ENCODE peak calls at places on chromosomes 3 and 15, in six cellular contexts. C, M, I, B, G and Z are unnamed samples.
A peak's percentile ranks its signal among the peaks of the same experiment; 100 is the strongest.

GRCh38 chr15:58473720-58474119 is 41.9 kb downstream of the LIPC start:
- DNase-seq in C (peak; percentile 85), B (no peak), I (no peak), G (no peak), M (peak; percentile 88), Z (no peak)

GRCh38 chr15:94582368-94582767 is 351.0 kb downstream of the MCTP2 start:
- DNase-seq in C (peak; percentile 21), G (no peak), M (peak; percentile 48), B (no peak), I (no peak), Z (no peak)

GRCh38 chr15:51647128-51647562 is 24.6 kb upstream of the DMXL2 start:
- DNase-seq in C (peak; percentile 71), B (no peak), I (no peak), G (peak; percentile 24), M (peak; percentile 76), Z (peak; percentile 35)

GRCh38 chr3:42658771-42659390 is 5.4 kb downstream of the ZBTB47 start:
- DNase-seq in G (no peak), C (no peak), B (no peak), I (no peak), M (no peak), Z (no peak)

GRCh38 chr15:98655732-98656131 is 7.4 kb downstream of the IGF1R start:
- DNase-seq in C (no peak), M (no peak), G (no peak), I (no peak), B (no peak), Z (no peak)

GRCh38 chr3:179263134-179263533 is 12.2 kb upstream of the KCNMB3 start:
- DNase-seq in B (no peak), I (no peak), M (no peak), G (no peak), C (no peak), Z (no peak)

GRCh38 chr15:32828507-32829186 is 110.8 kb downstream of the GREM1 start:
- DNase-seq in C (peak; percentile 51), G (no peak), I (no peak), B (no peak), M (peak; percentile 45), Z (peak; percentile 30)

GRCh38 chr3:131694351-131694750 is 191.6 kb upstream of the MRPL3 start:
- DNase-seq in C (no peak), M (no peak), G (no peak), I (no peak), B (no peak), Z (no peak)

GRCh38 chr3:22569570-22569969 is 633.6 kb upstream of the UBE2E2 start:
- DNase-seq in G (no peak), I (no peak), C (no peak), B (no peak), M (peak; percentile 13), Z (no peak)

GRCh38 chr15:100123611-100124010 is 218.2 kb downstream of the ADAMTS17 start:
- DNase-seq in M (no peak), B (no peak), G (no peak), I (no peak), C (no peak), Z (peak; percentile 35)

GRCh38 chr15:41804920-41805666 is 22.8 kb upstream of the JMJD7 start:
- DNase-seq in C (no peak), M (peak; percentile 61), I (no peak), G (no peak), B (no peak), Z (no peak)

GRCh38 chr15:77014137-77015081 is 19.5 kb downstream of the PSTPIP1 start:
- DNase-seq in G (no peak), C (no peak), I (no peak), M (no peak), B (no peak), Z (no peak)

GRCh38 chr3:169170456-169170855 is 493.1 kb downstream of the MECOM start:
- DNase-seq in I (no peak), G (no peak), C (peak; percentile 50), M (no peak), B (no peak), Z (no peak)

GRCh38 chr3:100042144-100042543 is 72.2 kb downstream of the FILIP1L start:
- DNase-seq in C (peak; percentile 89), B (no peak), I (no peak), G (no peak), M (peak; percentile 80), Z (no peak)

GRCh38 chr3:106428565-106428994 is 559.8 kb upstream of the CBLB start:
- DNase-seq in G (no peak), B (no peak), I (no peak), M (peak; percentile 95), C (peak; percentile 97), Z (no peak)

GRCh38 chr15:85474700-85475316 is 94.4 kb downstream of the AKAP13 start:
- DNase-seq in M (peak; percentile 37), I (no peak), G (no peak), C (no peak), B (no peak), Z (no peak)